ENCODE peak calls at places on chromosomes 12 and 14, in six cellular contexts. M, C, N, A, H and W are unnamed samples.

GRCh38 chr12:112750971-112751370 is 40.6 kb upstream of the RPH3A start:
- DNase-seq in M (no peak), C (no peak), N (no peak), A (no peak), H (no peak), W (no peak)

GRCh38 chr12:52280319-52280795 is 5.9 kb downstream of the KRT86 start:
- DNase-seq in M (peak), C (no peak), N (peak), A (peak), H (peak), W (no peak)

GRCh38 chr12:41701943-41702601 is 442.6 kb downstream of the GXYLT1 start:
- DNase-seq in M (no peak), C (no peak), N (no peak), A (no peak), H (no peak), W (no peak)

GRCh38 chr12:88934163-88934747 is 354.0 kb upstream of the KITLG start:
- DNase-seq in M (peak), C (no peak), N (no peak), A (no peak), H (no peak), W (no peak)

GRCh38 chr12:107435072-107435471 is 250.5 kb upstream of the PWP1 start:
- DNase-seq in M (no peak), C (no peak), N (no peak), A (no peak), H (no peak), W (no peak)

GRCh38 chr14:22532345-22533056 is 56.5 kb downstream of the DAD1 start:
- DNase-seq in M (no peak), C (no peak), N (no peak), A (no peak), H (no peak), W (no peak)

GRCh38 chr14:55129086-55129427 is at the start of gene LGALS3:
- DNase-seq in M (no peak), C (peak), N (peak), A (peak), H (peak), W (peak)

GRCh38 chr12:67006612-67007011 is 262.5 kb upstream of the CAND1 start:
- DNase-seq in M (no peak), C (no peak), N (no peak), A (no peak), H (no peak), W (no peak)

GRCh38 chr14:103716091-103716801 is 636 bp downstream of the ZFYVE21 start:
- DNase-seq in M (no peak), C (no peak), N (peak), A (peak), H (no peak), W (peak)

GRCh38 chr12:98127336-98127679 is 388.1 kb upstream of the TMPO start:
- DNase-seq in M (no peak), C (no peak), N (no peak), A (no peak), H (no peak), W (no peak)

GRCh38 chr14:78227466-78228077 is 57.4 kb downstream of the NRXN3 start:
- DNase-seq in M (no peak), C (no peak), N (no peak), A (no peak), H (no peak), W (no peak)

GRCh38 chr12:67338426-67338825 is 69.3 kb downstream of the CAND1 start:
- DNase-seq in M (no peak), C (no peak), N (no peak), A (no peak), H (no peak), W (no peak)

GRCh38 chr14:33118653-33119052 is 180.0 kb downstream of the NPAS3 start:
- DNase-seq in M (no peak), C (no peak), N (no peak), A (no peak), H (peak), W (no peak)

GRCh38 chr14:70032447-70032846 is 153.2 kb downstream of the SMOC1 start:
- DNase-seq in M (no peak), C (no peak), N (peak), A (no peak), H (peak), W (no peak)

GRCh38 chr12:127675936-127676335 is 591.0 kb upstream of the TMEM132C start:
- DNase-seq in M (no peak), C (no peak), N (no peak), A (no peak), H (no peak), W (no peak)

GRCh38 chr14:69643430-69644200 is 32.2 kb downstream of the SUSD6 start:
- DNase-seq in M (peak), C (no peak), N (peak), A (peak), H (peak), W (peak)

GRCh38 chr14:34699873-34700621 is 14.3 kb downstream of the CFL2 start:
- DNase-seq in M (peak), C (no peak), N (no peak), A (no peak), H (no peak), W (no peak)

GRCh38 chr12:115973968-115974765 is 303.3 kb downstream of the MED13L start:
- DNase-seq in M (no peak), C (no peak), N (no peak), A (no peak), H (no peak), W (no peak)

GRCh38 chr14:66216763-66217162 is 269.4 kb upstream of the CCDC196 start:
- DNase-seq in M (peak), C (no peak), N (no peak), A (no peak), H (no peak), W (no peak)

GRCh38 chr12:63103489-63104131 is 47.4 kb downstream of the AVPR1A start:
- DNase-seq in M (peak), C (no peak), N (no peak), A (no peak), H (no peak), W (no peak)

GRCh38 chr14:100994082-100994481 is 90.6 kb upstream of the RTL1 start:
- DNase-seq in M (peak), C (no peak), N (no peak), A (no peak), H (no peak), W (no peak)

GRCh38 chr14:43155258-43155657 is 1351.8 kb downstream of the FSCB start:
- DNase-seq in M (no peak), C (no peak), N (no peak), A (no peak), H (no peak), W (no peak)

GRCh38 chr14:23153891-23154796 is 29.3 kb downstream of the SLC7A8 start:
- DNase-seq in M (peak), C (peak), N (no peak), A (peak), H (peak), W (peak)

GRCh38 chr12:111685322-111685810 is 390 bp downstream of the BRAP start:
- DNase-seq in M (no peak), C (no peak), N (no peak), A (peak), H (no peak), W (no peak)

GRCh38 chr14:87522575-87522974 is 470.4 kb downstream of the GALC start:
- DNase-seq in M (no peak), C (no peak), N (no peak), A (no peak), H (peak), W (no peak)

GRCh38 chr14:91284146-91284790 is 39.8 kb upstream of the GPR68 start:
- DNase-seq in M (no peak), C (peak), N (peak), A (no peak), H (no peak), W (no peak)

GRCh38 chr12:128316981-128317526 is 50.1 kb downstream of the TMEM132C start:
- DNase-seq in M (no peak), C (no peak), N (no peak), A (no peak), H (peak), W (no peak)

GRCh38 chr12:127411141-127411915 is 855.6 kb upstream of the TMEM132C start:
- DNase-seq in M (no peak), C (no peak), N (no peak), A (no peak), H (no peak), W (no peak)

GRCh38 chr12:79826267-79827128 is 108.4 kb downstream of the PPP1R12A start:
- DNase-seq in M (no peak), C (no peak), N (no peak), A (no peak), H (no peak), W (no peak)

GRCh38 chr12:87323369-87323768 is 705.8 kb downstream of the C12orf50 start:
- DNase-seq in M (no peak), C (no peak), N (no peak), A (no peak), H (no peak), W (no peak)

GRCh38 chr12:62210422-62210821 is 49.8 kb upstream of the USP15 start:
- DNase-seq in M (peak), C (peak), N (no peak), A (peak), H (peak), W (no peak)

GRCh38 chr12:51948066-51948465 is 3.4 kb upstream of the ACVR1B start:
- DNase-seq in M (no peak), C (no peak), N (no peak), A (no peak), H (no peak), W (no peak)

GRCh38 chr14:67253076-67253635 is 11.9 kb downstream of the PALS1 start:
- DNase-seq in M (no peak), C (no peak), N (no peak), A (no peak), H (no peak), W (no peak)

GRCh38 chr12:68842784-68843567 is 35.0 kb downstream of the MDM2 start:
- DNase-seq in M (no peak), C (no peak), N (no peak), A (no peak), H (no peak), W (no peak)
- TF ChIP-seq POLR2A in M (no peak), C (no peak), N (no peak), A (no peak), H (no peak), W (no peak)

DNA sequence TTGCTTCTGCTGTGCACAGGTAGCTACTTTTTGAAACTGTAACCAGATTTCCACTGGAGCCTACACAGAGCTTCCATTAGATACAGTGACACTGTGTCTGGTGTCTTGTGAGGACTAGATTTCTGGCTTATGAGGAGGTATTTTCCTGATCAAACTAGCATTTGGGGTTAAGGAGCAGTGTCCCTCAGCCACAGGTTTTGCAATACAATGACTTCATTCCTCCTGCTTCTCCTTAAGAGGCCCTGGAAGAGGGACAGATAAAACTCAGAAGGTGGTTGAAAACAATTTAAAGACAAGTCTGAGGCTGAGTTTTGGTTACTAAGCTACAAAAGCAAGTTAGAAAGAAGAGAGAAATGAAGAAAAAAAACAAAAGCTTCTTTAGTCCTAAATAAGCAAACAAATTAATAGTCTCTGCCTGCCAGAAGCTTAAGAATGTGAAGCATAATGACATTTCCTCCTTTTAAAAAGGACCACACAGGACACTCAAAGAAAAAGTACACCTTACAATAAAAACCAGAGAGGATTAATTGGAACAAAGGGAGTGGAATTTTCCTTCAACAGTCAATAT is 53.0 kb downstream of the PKP2 start:
- DNase-seq in M (no peak), C (no peak), N (no peak), A (no peak), H (no peak), W (no peak)
- TF ChIP-seq POLR2A in M (no peak), C (no peak), N (no peak), A (no peak), H (no peak), W (no peak)

GRCh38 chr12:117313906-117314305 is 47.5 kb downstream of the NOS1 start:
- DNase-seq in M (no peak), C (no peak), N (no peak), A (no peak), H (no peak), W (no peak)
- TF ChIP-seq POLR2A in M (no peak), C (no peak), N (no peak), A (no peak), H (no peak), W (no peak)

GRCh38 chr12:82565982-82566381 is 120.7 kb upstream of the TMTC2 start:
- DNase-seq in M (no peak), C (no peak), N (no peak), A (no peak), H (no peak), W (no peak)
- TF ChIP-seq POLR2A in M (no peak), C (no peak), N (no peak), A (no peak), H (no peak), W (no peak)

GRCh38 chr14:60164717-60165546 is at the start of gene DHRS7:
- DNase-seq in M (peak), C (peak), N (peak), A (peak), H (peak), W (peak)
- TF ChIP-seq POLR2A in M (peak), C (no peak), N (peak), A (peak), H (peak), W (peak)